ENCODE peak calls at places on chromosomes 6 and 20, in seven cellular contexts. I is SHP77 treated with DMSO at 0.1 percent for 48 hours; G is AG04450; P is HFF-Myc; T is kidney; R is CD4-positive, alpha-beta T cell; A is fibroblast of lung. Y is an unnamed sample.

GRCh38 chr20:19815553-19815991 is 57.5 kb downstream of the RIN2 start:
- DNase-seq in P (peak; percentile 92), T (no peak), A (peak; percentile 91), G (peak; percentile 97), I (no peak), R (no peak), Y (no peak)

GRCh38 chr20:31472395-31473330 is 2.3 kb downstream of the DEFB124 start:
- DNase-seq in T (no peak), R (no peak), P (no peak), I (no peak), A (no peak), G (no peak), Y (no peak)

GRCh38 chr20:34544109-34544793 is 14.3 kb upstream of the MAP1LC3A start:
- DNase-seq in R (peak; percentile 10), P (no peak), T (no peak), I (no peak), A (no peak), G (no peak), Y (no peak)

GRCh38 chr6:49634811-49635159 is 1.9 kb downstream of the RHAG start:
- DNase-seq in R (no peak), G (no peak), P (no peak), T (no peak), A (no peak), I (no peak), Y (no peak)

GRCh38 chr20:48621256-48622078 is 206.3 kb downstream of the PREX1 start:
- DNase-seq in R (no peak), G (no peak), P (no peak), I (no peak), T (peak; percentile 75), A (no peak), Y (no peak)

GRCh38 chr6:16803294-16804006 is 42.2 kb upstream of the ATXN1 start:
- DNase-seq in R (no peak), G (peak; percentile 66), P (no peak), A (peak; percentile 77), T (peak; percentile 74), I (peak; percentile 11), Y (peak; percentile 62)

GRCh38 chr6:91340998-91341397 is 754.1 kb upstream of the MAP3K7 start:
- DNase-seq in G (no peak), R (no peak), P (no peak), T (no peak), I (no peak), A (no peak), Y (no peak)

GRCh38 chr20:51678041-51678697 is 90.0 kb downstream of the ATP9A start:
- DNase-seq in R (no peak), P (no peak), T (no peak), G (no peak), I (no peak), A (no peak), Y (no peak)

GRCh38 chr6:111481836-111482235 is 1.2 kb downstream of the REV3L start:
- DNase-seq in I (no peak), P (no peak), T (no peak), R (no peak), G (no peak), A (peak; percentile 46), Y (no peak)

GRCh38 chr6:147855823-147856222 is 347.3 kb downstream of the SAMD5 start:
- DNase-seq in G (no peak), P (peak; percentile 24), T (no peak), I (no peak), A (peak; percentile 17), R (no peak), Y (no peak)

GRCh38 chr6:129055796-129056195 is 172.9 kb downstream of the LAMA2 start:
- DNase-seq in T (no peak), G (no peak), R (no peak), P (no peak), A (no peak), I (no peak), Y (no peak)

GRCh38 chr6:100998111-100998510 is 117.0 kb upstream of the ASCC3 start:
- DNase-seq in A (no peak), G (no peak), P (no peak), R (no peak), T (no peak), I (no peak), Y (no peak)

GRCh38 chr6:155196891-155197290 is 66.9 kb upstream of the CLDN20 start:
- DNase-seq in I (no peak), A (no peak), P (no peak), T (no peak), R (no peak), G (no peak), Y (no peak)

GRCh38 chr6:36114798-36115408 is 15.4 kb upstream of the MAPK13 start:
- DNase-seq in G (no peak), A (no peak), T (no peak), P (no peak), R (no peak), I (no peak), Y (no peak)

GRCh38 chr20:45100563-45101245 is at the start of gene KCNS1:
- DNase-seq in G (no peak), R (no peak), A (no peak), I (no peak), P (no peak), T (peak; percentile 81), Y (no peak)

GRCh38 chr6:143205983-143206382 is 145.3 kb downstream of the AIG1 start:
- DNase-seq in A (peak; percentile 37), P (no peak), T (no peak), G (no peak), I (no peak), R (no peak), Y (no peak)

GRCh38 chr6:53299331-53299835 is 49.4 kb downstream of the ELOVL5 start:
- DNase-seq in T (no peak), A (no peak), R (no peak), I (no peak), P (no peak), G (no peak), Y (no peak)

GRCh38 chr6:115643762-115644161 is 416.9 kb downstream of the FRK start:
- DNase-seq in T (no peak), I (no peak), P (no peak), A (peak; percentile 36), R (no peak), G (peak; percentile 10), Y (no peak)

GRCh38 chr6:118186676-118187567 is 279.9 kb downstream of the SLC35F1 start:
- DNase-seq in A (no peak), T (no peak), I (no peak), R (no peak), P (no peak), G (no peak), Y (no peak)

GRCh38 chr6:8914700-8915099 is 479.4 kb upstream of the SLC35B3 start:
- DNase-seq in I (no peak), R (no peak), P (no peak), G (no peak), T (no peak), A (no peak), Y (no peak)

GRCh38 chr6:153989989-153990388 is 49.1 kb upstream of the OPRM1 start:
- DNase-seq in R (no peak), P (no peak), G (no peak), I (no peak), A (no peak), T (no peak), Y (no peak)

GRCh38 chr6:116596815-116597214 is 19.5 kb upstream of the RSPH4A start:
- DNase-seq in G (no peak), A (peak; percentile 35), T (no peak), R (no peak), P (no peak), I (no peak), Y (no peak)

GRCh38 chr20:58864346-58864745 is 11.8 kb downstream of the GNAS start:
- DNase-seq in T (no peak), G (no peak), P (no peak), A (no peak), R (no peak), I (no peak), Y (no peak)

GRCh38 chr20:5586720-5587119 is 163.5 kb upstream of the SHLD1 start:
- DNase-seq in I (no peak), A (no peak), P (no peak), G (no peak), R (no peak), T (no peak), Y (no peak)

GRCh38 chr20:36925234-36925633 is 26.3 kb downstream of the SAMHD1 start:
- DNase-seq in T (no peak), A (no peak), G (no peak), R (no peak), I (no peak), P (no peak), Y (no peak)

GRCh38 chr20:48921883-48922867 is 664 bp downstream of the ARFGEF2 start:
- DNase-seq in P (no peak), G (no peak), T (peak; percentile 84), I (no peak), R (no peak), A (peak; percentile 42), Y (peak; percentile 64)

GRCh38 chr6:40543133-40543532 is 44.0 kb downstream of the LRFN2 start:
- DNase-seq in P (no peak), T (no peak), I (no peak), G (no peak), A (no peak), R (no peak), Y (no peak)

GRCh38 chr6:142728367-142728766 is 216.6 kb downstream of the HIVEP2 start:
- DNase-seq in A (no peak), G (no peak), P (no peak), R (no peak), T (no peak), I (peak; percentile 59), Y (no peak)

GRCh38 chr6:167733740-167734661 is 92.7 kb upstream of the AFDN start:
- DNase-seq in G (no peak), T (peak; percentile 61), R (no peak), A (peak; percentile 2), I (no peak), P (no peak), Y (no peak)

GRCh38 chr6:76831299-76831698 is 632.0 kb downstream of the HTR1B start:
- DNase-seq in R (no peak), A (no peak), G (no peak), P (no peak), I (no peak), T (no peak), Y (no peak)

GRCh38 chr20:8934362-8934761 is 134.5 kb upstream of the PLCB4 start:
- DNase-seq in G (no peak), R (no peak), A (no peak), I (no peak), P (no peak), T (no peak), Y (no peak)

GRCh38 chr6:149044394-149044965 is 273.0 kb upstream of the TAB2 start:
- DNase-seq in I (no peak), G (no peak), A (no peak), P (no peak), R (no peak), T (no peak), Y (no peak)

GRCh38 chr6:26097268-26097875 is 10.1 kb downstream of the HFE start:
- DNase-seq in P (no peak), A (peak; percentile 74), T (no peak), I (no peak), G (no peak), R (peak; percentile 54), Y (peak; percentile 75)

GRCh38 chr6:12113190-12113578 is 101.1 kb downstream of the HIVEP1 start:
- DNase-seq in I (no peak), T (no peak), R (no peak), G (peak; percentile 16), P (no peak), A (peak; percentile 51), Y (no peak)